ENCODE peak calls at places on chromosome 16, in seven cellular contexts. R, S, L, Y, H, D and E are unnamed samples.

GRCh38 chr16:10767127-10767526 is 23.5 kb downstream of the NUBP1 start:
- DNase-seq in D (no peak), R (no peak), L (no peak), Y (no peak), H (no peak), S (no peak), E (no peak)

GRCh38 chr16:68284847-68285246 is 20.5 kb downstream of the SLC7A6 start:
- DNase-seq in L (no peak), Y (no peak), D (no peak), R (no peak), S (no peak), H (no peak), E (no peak)

GRCh38 chr16:80466024-80466986 is 74.5 kb upstream of the DYNLRB2 start:
- DNase-seq in D (peak), Y (peak), S (peak), H (peak), R (peak), L (peak), E (no peak)

GRCh38 chr16:28321700-28322411 is 29.5 kb downstream of the SBK1 start:
- DNase-seq in Y (peak), L (peak), R (peak), S (no peak), D (no peak), H (peak), E (no peak)

GRCh38 chr16:28555593-28555992 is 1.9 kb downstream of the SGF29 start:
- DNase-seq in D (no peak), S (no peak), R (no peak), L (no peak), Y (no peak), H (no peak), E (no peak)

GRCh38 chr16:70790815-70791214 is 10.1 kb downstream of the VAC14 start:
- DNase-seq in S (no peak), H (no peak), L (no peak), D (no peak), R (no peak), Y (no peak), E (no peak)

GRCh38 chr16:3656491-3657468 is 2.3 kb downstream of the DNASE1 start:
- DNase-seq in D (no peak), H (peak), S (no peak), L (no peak), R (no peak), Y (no peak), E (no peak)

GRCh38 chr16:83912152-83912948 is 13.4 kb downstream of the MLYCD start:
- DNase-seq in H (no peak), L (no peak), R (no peak), D (peak), Y (no peak), S (no peak), E (no peak)

GRCh38 chr16:66695935-66696668 is 441 bp downstream of the CMTM4 start:
- DNase-seq in Y (peak), S (no peak), R (no peak), D (no peak), H (peak), L (no peak), E (no peak)

GRCh38 chr16:50245417-50246298 is 20.7 kb upstream of the ADCY7 start:
- DNase-seq in L (no peak), D (no peak), H (peak), Y (peak), S (no peak), R (peak), E (peak)

GRCh38 chr16:49026566-49026965 is 255.1 kb downstream of the CBLN1 start:
- DNase-seq in R (no peak), L (no peak), D (no peak), Y (no peak), S (no peak), H (no peak), E (no peak)

GRCh38 chr16:3804426-3805016 is 76.0 kb downstream of the CREBBP start:
- DNase-seq in H (no peak), R (no peak), D (no peak), S (no peak), L (no peak), Y (no peak), E (no peak)

GRCh38 chr16:84885024-84885910 is 65.5 kb downstream of the CRISPLD2 start:
- DNase-seq in H (no peak), S (no peak), D (peak), R (no peak), Y (no peak), L (no peak), E (no peak)

GRCh38 chr16:85192736-85193493 is 80.6 kb upstream of the CIBAR2 start:
- DNase-seq in R (peak), H (no peak), Y (no peak), L (no peak), D (no peak), S (no peak), E (no peak)

GRCh38 chr16:4935231-4935855 is 1.6 kb downstream of the PPL start:
- DNase-seq in R (peak), Y (no peak), S (no peak), H (peak), D (peak), L (no peak), E (peak)